ENCODE peak calls at places on chromosome 18, in eight cellular contexts. I, J, S, L, F, U, T and O are unnamed samples.

GRCh38 chr18:7601249-7601620 is 34.1 kb downstream of the PTPRM start:
- DNase-seq in I (no peak), J (peak), S (no peak), L (no peak), F (no peak), U (no peak), T (no peak), O (no peak)

GRCh38 chr18:69529151-69529550 is 128.5 kb downstream of the DOK6 start:
- DNase-seq in I (no peak), J (no peak), S (no peak), L (no peak), F (no peak), U (no peak), T (no peak), O (no peak)

GRCh38 chr18:36829362-36830140 is 624 bp downstream of the KIAA1328 start:
- DNase-seq in I (no peak), J (peak), S (no peak), L (no peak), F (peak), U (peak), T (no peak), O (no peak)

GRCh38 chr18:63316612-63317555 is 2.7 kb downstream of the BCL2 start:
- DNase-seq in I (no peak), J (no peak), S (no peak), L (no peak), F (no peak), U (peak), T (no peak), O (no peak)

GRCh38 chr18:59897321-59897954 is 2.4 kb upstream of the PMAIP1 start:
- DNase-seq in I (no peak), J (no peak), S (no peak), L (no peak), F (no peak), U (no peak), T (no peak), O (no peak)

GRCh38 chr18:55264108-55264507 is 304.8 kb upstream of the CCDC68 start:
- DNase-seq in I (no peak), J (no peak), S (no peak), L (no peak), F (no peak), U (no peak), T (no peak), O (no peak)

GRCh38 chr18:42442661-42443060 is 487.6 kb downstream of the PIK3C3 start:
- DNase-seq in I (no peak), J (no peak), S (no peak), L (no peak), F (no peak), U (no peak), T (no peak), O (no peak)

GRCh38 chr18:34787931-34788532 is 77.9 kb downstream of the DTNA start:
- DNase-seq in I (peak), J (peak), S (peak), L (peak), F (peak), U (peak), T (peak), O (no peak)

GRCh38 chr18:9366126-9366714 is 31.6 kb downstream of the TWSG1 start:
- DNase-seq in I (no peak), J (no peak), S (peak), L (no peak), F (no peak), U (peak), T (no peak), O (no peak)

GRCh38 chr18:75276813-75277628 is 66.4 kb downstream of the TSHZ1 start:
- DNase-seq in I (no peak), J (no peak), S (no peak), L (no peak), F (no peak), U (no peak), T (no peak), O (no peak)

GRCh38 chr18:55421612-55422381 is 166.2 kb downstream of the TCF4 start:
- DNase-seq in I (no peak), J (peak), S (no peak), L (no peak), F (no peak), U (no peak), T (no peak), O (peak)

GRCh38 chr18:31687016-31687415 is 2.6 kb upstream of the B4GALT6 start:
- DNase-seq in I (no peak), J (no peak), S (no peak), L (no peak), F (no peak), U (no peak), T (no peak), O (no peak)

GRCh38 chr18:41532344-41533086 is 422.5 kb upstream of the PIK3C3 start:
- DNase-seq in I (no peak), J (no peak), S (no peak), L (no peak), F (no peak), U (no peak), T (no peak), O (no peak)

GRCh38 chr18:80232710-80233109 is 14.6 kb downstream of the PARD6G start:
- DNase-seq in I (no peak), J (no peak), S (no peak), L (no peak), F (no peak), U (no peak), T (no peak), O (no peak)

GRCh38 chr18:47260138-47260923 is 8.9 kb upstream of the SKOR2 start:
- DNase-seq in I (no peak), J (no peak), S (peak), L (no peak), F (no peak), U (peak), T (no peak), O (no peak)

GRCh38 chr18:77101410-77102245 is 31.0 kb downstream of the MBP start:
- DNase-seq in I (peak), J (peak), S (peak), L (no peak), F (no peak), U (peak), T (peak), O (no peak)

GRCh38 chr18:27844416-27844792 is 332.5 kb downstream of the CDH2 start:
- DNase-seq in I (no peak), J (peak), S (no peak), L (no peak), F (no peak), U (no peak), T (no peak), O (no peak)

GRCh38 chr18:49640741-49641140 is 78.9 kb downstream of the LIPG start:
- DNase-seq in I (no peak), J (no peak), S (no peak), L (no peak), F (no peak), U (no peak), T (no peak), O (no peak)

GRCh38 chr18:75132931-75133525 is 75.9 kb downstream of the PTGR3 start:
- DNase-seq in I (no peak), J (no peak), S (no peak), L (no peak), F (no peak), U (peak), T (no peak), O (no peak)

GRCh38 chr18:50006470-50007046 is 188.4 kb downstream of the MYO5B start:
- DNase-seq in I (no peak), J (no peak), S (no peak), L (no peak), F (no peak), U (no peak), T (no peak), O (no peak)

GRCh38 chr18:48105317-48105716 is 174.9 kb upstream of the SMAD2 start:
- DNase-seq in I (no peak), J (no peak), S (no peak), L (no peak), F (no peak), U (no peak), T (no peak), O (no peak)

GRCh38 chr18:9648431-9649163 is 34.2 kb upstream of the PPP4R1 start:
- DNase-seq in I (no peak), J (no peak), S (no peak), L (no peak), F (no peak), U (no peak), T (no peak), O (no peak)

GRCh38 chr18:44946529-44947113 is 265.9 kb downstream of the SETBP1 start:
- DNase-seq in I (no peak), J (no peak), S (no peak), L (peak), F (peak), U (no peak), T (no peak), O (no peak)

GRCh38 chr18:35005963-35006577 is 35.1 kb upstream of the MAPRE2 start:
- DNase-seq in I (peak), J (peak), S (peak), L (peak), F (peak), U (peak), T (peak), O (peak)

GRCh38 chr18:10892801-10893595 is 256.4 kb downstream of the PIEZO2 start:
- DNase-seq in I (no peak), J (no peak), S (no peak), L (no peak), F (no peak), U (no peak), T (peak), O (no peak)

GRCh38 chr18:73793386-73793785 is 354.2 kb downstream of the FBXO15 start:
- DNase-seq in I (no peak), J (no peak), S (no peak), L (no peak), F (no peak), U (no peak), T (peak), O (no peak)

GRCh38 chr18:48943333-48943732 is 7.4 kb downstream of the SMAD7 start:
- DNase-seq in I (no peak), J (no peak), S (no peak), L (no peak), F (no peak), U (no peak), T (no peak), O (no peak)

GRCh38 chr18:36095936-36096519 is 28.7 kb upstream of the RPRD1A start:
- DNase-seq in I (peak), J (peak), S (peak), L (peak), F (peak), U (peak), T (peak), O (no peak)

GRCh38 chr18:22293417-22293816 is 124.0 kb downstream of the GATA6 start:
- DNase-seq in I (no peak), J (no peak), S (no peak), L (no peak), F (no peak), U (no peak), T (no peak), O (no peak)

GRCh38 chr18:43847164-43848091 is 570.1 kb upstream of the SYT4 start:
- DNase-seq in I (no peak), J (peak), S (no peak), L (no peak), F (no peak), U (no peak), T (no peak), O (no peak)

GRCh38 chr18:59303006-59303405 is 15.4 kb downstream of the CPLX4 start:
- DNase-seq in I (no peak), J (no peak), S (no peak), L (no peak), F (no peak), U (no peak), T (no peak), O (no peak)

GRCh38 chr18:3794537-3795348 is 344.8 kb downstream of the TGIF1 start:
- DNase-seq in I (no peak), J (peak), S (no peak), L (peak), F (no peak), U (peak), T (peak), O (no peak)

GRCh38 chr18:35441857-35442595 is 55.7 kb downstream of the INO80C start:
- DNase-seq in I (no peak), J (no peak), S (no peak), L (no peak), F (no peak), U (no peak), T (peak), O (no peak)